ENCODE peak calls at places on chromosomes 7 and 10, in nine cellular contexts. O is fibroblast of lung, F is tibial nerve, B is astrocyte, I is adipocyte, K is heart left ventricle, Y is prostate gland, V is GM06990, R is upper lobe of left lung. J is an unnamed sample.
A peak's percentile ranks its signal among the peaks of the same experiment; 100 is the strongest.

GRCh38 chr7:47100815-47101435 is 481.0 kb downstream of the TNS3 start:
- DNase-seq in F (no peak), R (peak; percentile 74), Y (no peak), O (peak; percentile 44), I (peak; percentile 53), V (no peak), K (peak; percentile 36), B (no peak), J (no peak)

GRCh38 chr10:132764108-132764507 is 21.8 kb downstream of the NKX6-2 start:
- DNase-seq in O (no peak), Y (no peak), I (no peak), F (no peak), B (no peak), R (no peak), V (no peak), K (no peak), J (no peak)

GRCh38 chr7:27627146-27627545 is 35.5 kb downstream of the HIBADH start:
- DNase-seq in B (no peak), K (no peak), O (no peak), R (no peak), I (no peak), Y (no peak), V (no peak), F (no peak), J (no peak)

GRCh38 chr7:126790763-126791162 is 462.0 kb downstream of the GRM8 start:
- DNase-seq in Y (no peak), I (no peak), K (no peak), B (no peak), R (no peak), O (no peak), V (no peak), F (no peak), J (no peak)

GRCh38 chr10:129958118-129958685 is 5.9 kb downstream of the EBF3 start:
- DNase-seq in O (no peak), F (no peak), Y (no peak), K (peak; percentile 31), R (no peak), V (no peak), I (no peak), B (no peak), J (no peak)

GRCh38 chr7:14123923-14124322 is 134.5 kb upstream of the ETV1 start:
- DNase-seq in V (no peak), K (no peak), B (no peak), R (no peak), O (no peak), Y (no peak), I (no peak), F (no peak), J (no peak)

GRCh38 chr10:33073641-33074410 is 115.8 kb upstream of the ITGB1 start:
- DNase-seq in F (no peak), B (no peak), V (no peak), O (no peak), K (no peak), I (no peak), R (no peak), Y (no peak), J (no peak)

GRCh38 chr7:120997902-120998301 is 9.4 kb downstream of the CPED1 start:
- DNase-seq in F (no peak), Y (no peak), R (peak; percentile 42), O (no peak), K (no peak), V (no peak), B (no peak), I (no peak), J (no peak)

GRCh38 chr7:140049339-140050024 is 13.3 kb downstream of the PARP12 start:
- DNase-seq in V (no peak), K (no peak), B (peak; percentile 20), I (no peak), F (no peak), Y (no peak), R (no peak), O (peak; percentile 41), J (no peak)

GRCh38 chr10:75399461-75400162 is 2.0 kb downstream of the ZNF503 start:
- DNase-seq in K (peak; percentile 87), F (peak; percentile 77), Y (peak; percentile 86), O (peak; percentile 69), R (peak; percentile 87), I (peak; percentile 77), V (peak; percentile 25), B (peak; percentile 58), J (peak; percentile 17)

DNA sequence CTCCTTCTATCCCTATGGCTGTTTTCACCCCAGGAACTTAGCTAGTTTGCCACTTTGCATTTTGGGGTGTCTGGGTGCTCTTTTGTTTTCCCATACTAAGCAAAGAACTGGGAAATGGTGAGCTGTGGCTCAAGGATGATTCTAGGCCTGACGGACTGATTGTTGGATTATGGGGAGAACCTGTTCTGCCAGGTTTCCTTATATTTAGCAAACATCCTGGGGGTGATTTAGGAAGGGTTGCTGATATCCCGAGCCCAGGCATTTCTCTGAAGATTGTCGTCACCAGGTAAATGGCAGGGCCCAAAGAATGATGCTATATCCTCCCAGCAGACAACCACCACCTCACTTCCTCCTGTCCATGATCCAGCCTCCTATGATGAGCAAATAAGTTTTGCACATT is 72.1 kb upstream of the GRB10 start:
- DNase-seq in R (no peak), I (no peak), K (no peak), V (no peak), Y (no peak), F (no peak), O (no peak), B (no peak), J (no peak)
- H3K27me3 ChIP-seq in R (no peaks in the 10 kb centered on the region), I (no peaks in the 10 kb centered on the region), K (no peaks in the 10 kb centered on the region), V (peaks cover 1% of the 10 kb centered on the region), Y (no peaks in the 10 kb centered on the region), F (no peaks in the 10 kb centered on the region), O (peaks cover 9% of the 10 kb centered on the region), B (no peaks in the 10 kb centered on the region), J (peaks cover 14% of the 10 kb centered on the region)

GRCh38 chr7:128865996-128866877 is 3.6 kb downstream of the ATP6V1F start:
- DNase-seq in Y (no peak), O (no peak), I (no peak), B (no peak), F (no peak), V (no peak), K (no peak), R (no peak), J (no peak)

GRCh38 chr7:128865303-128865702 is 2.6 kb downstream of the ATP6V1F start:
- DNase-seq in Y (no peak), K (no peak), F (no peak), R (no peak), O (no peak), I (no peak), V (no peak), B (no peak), J (no peak)

GRCh38 chr7:128867842-128868623 is 5.4 kb downstream of the ATP6V1F start:
- DNase-seq in F (no peak), B (peak; percentile 22), V (no peak), K (no peak), R (no peak), O (peak; percentile 42), I (no peak), Y (no peak), J (peak; percentile 65)

GRCh38 chr7:128868624-128869137 is 6.0 kb downstream of the ATP6V1F start:
- DNase-seq in K (no peak), R (no peak), V (no peak), F (no peak), I (no peak), O (no peak), B (no peak), Y (no peak), J (no peak)

DNA sequence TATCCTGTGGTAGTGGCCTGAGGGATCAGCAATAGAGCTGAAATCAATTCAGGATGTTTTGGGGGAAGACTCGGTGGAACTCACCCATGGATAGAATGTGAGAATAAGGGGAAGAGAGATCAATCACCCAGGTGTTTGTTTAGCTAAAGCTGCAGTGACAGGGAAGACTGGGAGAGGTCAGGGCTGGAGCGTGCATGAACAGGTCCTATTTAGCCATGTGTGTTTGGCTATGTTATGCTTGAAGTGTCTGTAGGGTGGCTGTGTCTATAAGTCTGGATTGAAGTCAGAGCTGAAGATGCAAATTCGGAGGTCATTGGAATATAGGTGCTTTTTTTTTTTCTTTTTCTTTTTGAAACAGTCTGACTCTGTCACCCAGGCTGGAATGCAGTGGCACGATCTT is 4.6 kb downstream of the ATP6V1F start:
- DNase-seq in B (no peak), V (no peak), I (no peak), F (no peak), O (no peak), R (no peak), K (no peak), Y (no peak), J (peak; percentile 24)
- H3K27me3 ChIP-seq in B (peaks cover 3% of the 10 kb centered on the region), V (no peaks in the 10 kb centered on the region), I (no peaks in the 10 kb centered on the region), F (no peaks in the 10 kb centered on the region), O (no peaks in the 10 kb centered on the region), R (no peaks in the 10 kb centered on the region), K (no peaks in the 10 kb centered on the region), Y (no peaks in the 10 kb centered on the region), J (peaks cover 11% of the 10 kb centered on the region)

DNA sequence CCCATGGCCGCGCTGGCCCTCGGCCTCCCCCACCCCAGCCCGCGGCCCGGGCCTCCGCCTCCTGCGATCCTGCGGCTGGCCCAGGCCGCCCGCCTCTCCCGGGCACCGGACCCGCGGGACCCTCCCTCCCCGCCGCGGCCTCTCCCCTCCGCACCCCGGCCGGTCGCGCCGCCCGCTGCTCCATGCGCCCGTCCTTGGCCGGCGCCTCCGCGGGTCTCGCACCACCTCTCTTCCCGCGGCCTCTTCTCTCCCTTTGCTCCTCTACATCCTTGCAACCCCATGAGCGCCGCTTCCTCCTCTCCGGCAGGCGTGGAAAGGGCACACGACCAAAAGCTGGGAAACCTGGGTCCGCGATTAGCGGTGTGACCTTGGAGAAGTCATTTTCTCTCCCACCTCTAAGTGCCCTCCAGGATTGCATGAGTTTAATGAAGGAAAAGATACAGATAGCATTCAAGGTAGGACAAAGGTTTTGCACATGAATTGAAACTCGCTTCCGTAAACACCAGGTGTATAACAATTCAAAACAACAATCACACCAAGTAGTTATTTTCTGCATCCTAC is 449 bp upstream of the SRPK2 start:
- DNase-seq in Y (peak; percentile 16), B (peak; percentile 31), R (peak; percentile 39), I (peak; percentile 71), F (no peak), V (peak; percentile 52), O (peak; percentile 56), K (no peak), J (peak; percentile 26)
- H3K27me3 ChIP-seq in Y (no peaks in the 10 kb centered on the region), B (no peaks in the 10 kb centered on the region), R (no peaks in the 10 kb centered on the region), I (no peaks in the 10 kb centered on the region), F (no peaks in the 10 kb centered on the region), V (no peaks in the 10 kb centered on the region), O (no peaks in the 10 kb centered on the region), K (no peaks in the 10 kb centered on the region), J (no peaks in the 10 kb centered on the region)

GRCh38 chr7:68313806-68314205 is 1284.5 kb upstream of the AUTS2 start:
- DNase-seq in B (no peak), F (no peak), R (no peak), O (no peak), K (no peak), V (no peak), I (no peak), Y (no peak), J (peak; percentile 13)

GRCh38 chr7:68314208-68314607 is 1284.1 kb upstream of the AUTS2 start:
- DNase-seq in R (no peak), O (no peak), I (no peak), K (no peak), F (no peak), Y (no peak), V (no peak), B (no peak), J (no peak)

GRCh38 chr7:68321076-68321639 is 1277.1 kb upstream of the AUTS2 start:
- DNase-seq in B (peak; percentile 29), K (peak; percentile 35), F (peak; percentile 22), I (peak; percentile 19), Y (peak; percentile 70), V (no peak), O (peak; percentile 33), R (no peak), J (no peak)

GRCh38 chr7:68319061-68319460 is 1279.2 kb upstream of the AUTS2 start:
- DNase-seq in O (no peak), K (no peak), R (no peak), B (no peak), F (no peak), V (no peak), I (no peak), Y (no peak), J (no peak)

GRCh38 chr7:68317476-68317875 is 1280.8 kb upstream of the AUTS2 start:
- DNase-seq in R (no peak), V (no peak), O (no peak), Y (peak; percentile 69), F (no peak), I (no peak), B (no peak), K (no peak), J (no peak)
- H3K27me3 ChIP-seq in R (no peaks in the 10 kb centered on the region), V (no peaks in the 10 kb centered on the region), O (no peaks in the 10 kb centered on the region), Y (no peaks in the 10 kb centered on the region), F (no peaks in the 10 kb centered on the region), I (peaks cover 3% of the 10 kb centered on the region), B (no peaks in the 10 kb centered on the region), K (no peaks in the 10 kb centered on the region), J (no peaks in the 10 kb centered on the region)

J was measured in foreskin keratinocyte.